ENCODE peak calls at places on chromosomes 5 and 9, in four cellular contexts. M is K562, A is GM12878, L is HCT116. J is an unnamed sample. For H3K4me1, the result is how much of the 10 kb centered on the place peaks cover.

GRCh38 chr5:174573210-174574014 is 151.0 kb upstream of the MSX2 start:
- DNase-seq in M (no peak), A (no peak), L (no peak), J (no peak)

GRCh38 chr5:40736103-40736875 is 19.5 kb downstream of the TTC33 start:
- DNase-seq in M (peak), A (peak), L (peak), J (no peak)

GRCh38 chr9:93899609-93900435 is 55.3 kb downstream of the BARX1 start:
- DNase-seq in M (no peak), A (no peak), L (no peak), J (no peak)

GRCh38 chr9:21995652-21996275 is 1.2 kb downstream of the CDKN2B-AS1 start:
- DNase-seq in M (no peak), A (no peak), L (no peak), J (no peak)

GRCh38 chr9:130532426-130532825 is 47.0 kb upstream of the FUBP3 start:
- DNase-seq in M (no peak), A (no peak), L (no peak), J (no peak)

GRCh38 chr5:149161026-149161687 is 19.9 kb downstream of the ABLIM3 start:
- DNase-seq in M (no peak), A (no peak), L (no peak), J (no peak)

GRCh38 chr9:93085676-93086075 is 10.3 kb upstream of the CARD19 start:
- DNase-seq in M (no peak), A (no peak), L (no peak), J (no peak)

GRCh38 chr9:18393340-18394130 is 80.4 kb upstream of the ADAMTSL1 start:
- DNase-seq in M (no peak), A (no peak), L (peak), J (no peak)

GRCh38 chr5:96680759-96681158 is 18.6 kb downstream of the CAST start:
- DNase-seq in M (no peak), A (no peak), L (no peak), J (no peak)

GRCh38 chr9:116096046-116096445 is 57.5 kb upstream of the PAPPA start:
- DNase-seq in M (no peak), A (no peak), L (no peak), J (no peak)

GRCh38 chr9:133400292-133400691 is 17.5 kb downstream of the REXO4 start:
- DNase-seq in M (no peak), A (no peak), L (no peak), J (no peak)
- TF ChIP-seq YY1 in M (no peak), A (no peak), L (no peak), J (no peak)

GRCh38 chr9:128249558-128249913 is 26.3 kb downstream of the GOLGA2 start:
- DNase-seq in M (peak), A (no peak), L (no peak), J (no peak)

GRCh38 chr9:128244443-128245226 is 31.2 kb downstream of the GOLGA2 start:
- DNase-seq in M (peak), A (no peak), L (no peak), J (no peak)

GRCh38 chr9:128245293-128246151 is 30.3 kb downstream of the GOLGA2 start:
- DNase-seq in M (peak), A (no peak), L (no peak), J (no peak)

GRCh38 chr9:128246471-128246870 is 29.3 kb downstream of the GOLGA2 start:
- DNase-seq in M (peak), A (no peak), L (no peak), J (no peak)

DNA sequence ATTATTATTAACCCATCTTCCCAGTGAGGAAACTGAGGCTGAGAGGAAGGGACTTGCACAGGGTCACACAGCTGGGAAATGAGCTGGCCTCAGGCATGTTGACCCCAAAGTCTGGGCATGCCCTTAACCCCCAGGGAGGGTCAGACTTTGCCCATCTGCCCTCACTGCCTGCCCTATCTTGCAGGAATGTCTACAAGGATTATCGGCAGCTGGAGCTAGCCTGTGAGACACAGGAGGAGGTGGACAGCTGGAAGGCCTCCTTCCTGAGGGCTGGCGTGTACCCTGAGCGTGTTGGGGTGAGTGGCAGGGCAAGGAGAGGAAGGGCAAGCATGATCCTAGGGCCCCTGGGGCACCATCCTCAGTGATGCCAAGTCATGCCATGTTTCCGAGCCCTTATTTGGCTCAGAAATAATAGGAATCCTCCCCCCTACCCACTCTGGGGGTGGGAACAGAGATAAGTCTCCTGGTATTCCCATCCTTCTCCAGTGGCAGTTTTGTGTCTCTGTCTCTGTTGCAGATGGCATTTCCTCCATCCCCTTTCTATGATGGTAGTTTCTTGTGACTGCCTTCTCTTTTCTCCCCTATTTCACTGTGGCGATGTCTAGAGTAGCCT is 28.5 kb downstream of the GOLGA2 start:
- DNase-seq in M (no peak), A (no peak), L (no peak), J (no peak)
- H3K4me1 ChIP-seq in M (under half), A (under half), L (under half), J (under half)

GRCh38 chr9:34594177-34594576 is 4.7 kb upstream of the CNTFR start:
- DNase-seq in M (no peak), A (no peak), L (no peak), J (no peak)

GRCh38 chr9:34591091-34591910 is 1.8 kb upstream of the CNTFR start:
- DNase-seq in M (peak), A (no peak), L (peak), J (peak)

GRCh38 chr9:34590376-34591090 is 1.0 kb upstream of the CNTFR start:
- DNase-seq in M (no peak), A (no peak), L (no peak), J (no peak)

GRCh38 chr9:34591911-34592866 is 2.7 kb upstream of the CNTFR start:
- DNase-seq in M (no peak), A (no peak), L (no peak), J (no peak)

DNA sequence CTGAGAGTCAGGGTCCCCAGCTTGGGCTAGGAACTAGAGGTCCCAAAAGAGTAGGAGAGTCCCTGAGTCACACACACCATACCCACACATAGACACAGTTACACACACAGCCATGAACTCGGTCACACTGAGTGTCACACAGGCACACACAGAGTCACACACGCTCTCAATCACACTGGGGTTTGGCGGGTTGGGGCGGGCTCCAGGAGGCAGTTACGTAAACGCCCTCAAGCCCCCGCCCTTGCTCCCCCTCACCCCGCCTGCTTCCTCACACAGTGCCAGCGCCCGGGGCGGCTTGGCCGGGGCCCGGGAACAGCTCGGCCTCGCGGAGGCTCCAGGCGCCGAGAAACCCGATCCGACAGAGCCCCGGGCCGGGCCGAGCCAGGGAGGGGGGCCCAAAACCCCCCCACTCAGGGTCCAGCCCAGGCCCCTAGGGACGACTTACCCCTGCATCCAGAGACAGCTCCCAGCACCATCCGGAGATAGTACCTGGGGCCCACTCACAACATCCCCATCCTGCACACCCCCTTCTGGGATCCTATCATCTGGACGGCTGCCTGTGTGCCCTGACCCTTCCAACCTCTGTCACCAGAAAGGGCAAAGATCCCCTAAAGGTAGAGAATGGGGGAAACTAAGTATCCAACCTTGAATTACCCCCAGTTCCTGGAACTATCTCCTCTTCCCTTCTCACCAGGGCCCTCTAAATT is 3.5 kb upstream of the CNTFR start:
- DNase-seq in M (no peak), A (no peak), L (no peak), J (no peak)
- TF ChIP-seq YY1 in M (no peak), A (no peak), L (no peak), J (no peak)

DNA sequence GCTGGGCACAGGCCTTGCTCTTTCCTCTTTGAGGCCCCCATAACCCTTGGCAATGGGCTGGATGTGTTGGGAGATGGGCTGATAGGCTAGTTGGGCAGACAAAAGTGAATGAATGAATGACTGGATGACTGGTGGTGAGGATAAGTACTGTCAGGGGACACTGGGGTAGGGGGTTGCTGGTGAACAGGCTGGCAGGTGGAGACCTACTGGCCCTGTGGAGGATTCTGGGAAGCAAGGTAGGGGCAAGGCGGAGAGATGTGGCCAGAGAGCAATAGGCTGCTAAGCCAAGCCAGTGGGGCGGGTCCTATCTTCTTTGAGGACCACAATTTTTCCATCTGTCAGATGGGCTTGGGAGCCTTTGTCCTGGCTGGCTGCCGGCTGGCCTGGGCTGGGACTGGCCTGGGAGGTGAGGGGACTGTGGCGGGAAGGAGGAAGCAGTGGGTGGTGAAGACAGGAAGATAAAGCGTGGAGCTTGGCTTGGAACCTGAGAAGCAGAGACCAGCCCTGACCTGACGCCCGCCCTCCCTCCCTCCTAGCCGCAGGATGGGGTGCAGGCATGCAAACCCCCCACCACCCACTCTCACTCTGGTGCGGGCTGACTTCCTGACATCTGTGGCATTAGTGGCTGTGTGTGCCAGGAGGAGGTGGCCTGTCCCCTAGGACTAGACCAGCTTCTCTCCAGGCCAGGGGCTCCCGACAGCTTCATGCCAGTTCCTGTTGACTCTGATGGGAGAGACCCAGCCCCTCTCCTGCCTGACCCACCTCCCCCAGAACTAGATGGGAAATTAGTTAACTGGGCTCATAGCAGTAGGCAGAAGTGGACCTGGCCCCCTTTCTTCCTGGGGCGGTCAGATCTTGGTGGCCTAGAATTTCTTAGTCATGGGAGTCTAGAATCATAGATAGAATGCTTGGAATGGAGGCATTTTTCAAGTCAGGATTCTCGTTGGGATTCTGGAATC is 9.5 kb downstream of the CXXC5 start:
- DNase-seq in M (peak), A (no peak), L (no peak), J (no peak)
- H3K4me1 ChIP-seq in M (half or more), A (half or more), L (half or more), J (under half)

GRCh38 chr5:76801159-76801802 is 17.5 kb upstream of the F2RL1 start:
- DNase-seq in M (no peak), A (no peak), L (peak), J (no peak)
- TF ChIP-seq YY1 in M (no peak), A (no peak), L (no peak), J (no peak)

J was measured in NT2/D1.